ENCODE peak calls at places on chromosomes 16 and 17, in ten cellular contexts. S is B cell; N is stimulated activated CD4-positive, alpha-beta T cell treated with anti-CD3 and anti-CD28 coated beads, TNF-alpha, amount 100 ng/mL, for 1 hour; I is A172; V is BJ; B is T-helper 2 cell; G is fibroblast of pulmonary artery; P is adrenal gland; O is GM04503; M is tibial nerve. Y is an unnamed sample.

GRCh38 chr17:692116-692515 is 22.5 kb downstream of the VPS53 start:
- DNase-seq in S (no peak), N (no peak), I (peak; percentile 97), V (peak; percentile 96), B (no peak), G (peak; percentile 12), P (no peak), O (peak; percentile 82), M (no peak), Y (no peak)

GRCh38 chr16:88909431-88910210 is 43.2 kb upstream of the PABPN1L start:
- DNase-seq in S (no peak), N (no peak), I (no peak), V (no peak), B (no peak), G (no peak), P (no peak), O (no peak), M (no peak), Y (no peak)

GRCh38 chr17:82243648-82244412 is 15.0 kb downstream of the SLC16A3 start:
- DNase-seq in S (no peak), N (no peak), I (no peak), V (no peak), B (no peak), G (no peak), P (no peak), O (no peak), M (no peak), Y (no peak)

GRCh38 chr16:9469512-9469911 is 378.1 kb downstream of the HAPSTR1 start:
- DNase-seq in S (no peak), N (no peak), I (no peak), V (no peak), B (no peak), G (no peak), P (no peak), O (no peak), M (no peak), Y (no peak)

GRCh38 chr17:82167028-82167427 is 45.6 kb downstream of the CCDC57 start:
- DNase-seq in S (no peak), N (no peak), I (no peak), V (no peak), B (no peak), G (no peak), P (no peak), O (no peak), M (no peak), Y (no peak)

GRCh38 chr16:65224471-65224870 is 102.6 kb upstream of the CDH11 start:
- DNase-seq in S (no peak), N (no peak), I (no peak), V (no peak), B (no peak), G (no peak), P (no peak), O (no peak), M (no peak), Y (no peak)

GRCh38 chr16:56267888-56268287 is 76.6 kb downstream of the GNAO1 start:
- DNase-seq in S (no peak), N (no peak), I (no peak), V (no peak), B (no peak), G (no peak), P (no peak), O (no peak), M (no peak), Y (no peak)

GRCh38 chr16:67542464-67542863 is 13.8 kb downstream of the RIPOR1 start:
- DNase-seq in S (peak; percentile 85), N (peak; percentile 39), I (peak; percentile 64), V (no peak), B (peak; percentile 95), G (peak; percentile 79), P (peak; percentile 55), O (no peak), M (no peak), Y (peak; percentile 87)

GRCh38 chr16:20678242-20678641 is 19.2 kb downstream of the ACSM1 start:
- DNase-seq in S (no peak), N (no peak), I (no peak), V (no peak), B (no peak), G (no peak), P (no peak), O (no peak), M (no peak), Y (no peak)

GRCh38 chr17:46758614-46759013 is 59.9 kb downstream of the WNT3 start:
- DNase-seq in S (no peak), N (no peak), I (no peak), V (no peak), B (no peak), G (no peak), P (no peak), O (no peak), M (no peak), Y (no peak)

GRCh38 chr17:30449480-30449879 is 27.7 kb upstream of the GOSR1 start:
- DNase-seq in S (no peak), N (no peak), I (no peak), V (no peak), B (no peak), G (peak; percentile 62), P (peak; percentile 24), O (peak; percentile 15), M (no peak), Y (no peak)

GRCh38 chr16:20937736-20938135 is 37.2 kb downstream of the LYRM1 start:
- DNase-seq in S (no peak), N (no peak), I (no peak), V (no peak), B (no peak), G (no peak), P (no peak), O (no peak), M (no peak), Y (no peak)

GRCh38 chr16:86071611-86072240 is 172.8 kb downstream of the IRF8 start:
- DNase-seq in S (no peak), N (no peak), I (no peak), V (no peak), B (no peak), G (no peak), P (no peak), O (no peak), M (no peak), Y (no peak)

GRCh38 chr17:39653662-39654331 is 11.4 kb upstream of the TCAP start:
- DNase-seq in S (peak; percentile 89), N (peak; percentile 49), I (peak; percentile 38), V (no peak), B (peak; percentile 67), G (peak; percentile 48), P (peak; percentile 67), O (no peak), M (peak; percentile 59), Y (peak; percentile 94)

GRCh38 chr16:89316701-89317100 is 99.2 kb downstream of the ZNF778 start:
- DNase-seq in S (no peak), N (no peak), I (peak; percentile 40), V (no peak), B (no peak), G (no peak), P (no peak), O (no peak), M (no peak), Y (no peak)

GRCh38 chr16:47664653-47665325 is 203.7 kb downstream of the PHKB start:
- DNase-seq in S (no peak), N (no peak), I (no peak), V (peak; percentile 2), B (no peak), G (no peak), P (no peak), O (no peak), M (no peak), Y (no peak)

GRCh38 chr17:37406635-37407455 is at the start of the genes ACACA and TADA2A:
- DNase-seq in S (peak; percentile 96), N (peak; percentile 46), I (peak; percentile 73), V (no peak), B (peak; percentile 89), G (peak; percentile 80), P (peak; percentile 78), O (no peak), M (peak; percentile 44), Y (peak; percentile 95)

GRCh38 chr16:84988328-84989080 is 22.8 kb downstream of the ZDHHC7 start:
- DNase-seq in S (no peak), N (no peak), I (no peak), V (no peak), B (no peak), G (no peak), P (no peak), O (no peak), M (no peak), Y (no peak)

GRCh38 chr16:71421911-71422310 is 19.9 kb downstream of the TLE7 start:
- DNase-seq in S (no peak), N (no peak), I (peak; percentile 40), V (no peak), B (peak; percentile 47), G (no peak), P (no peak), O (no peak), M (no peak), Y (peak; percentile 55)

GRCh38 chr17:7538891-7539290 is 10.0 kb upstream of the TNFSF12 start:
- DNase-seq in S (no peak), N (no peak), I (no peak), V (no peak), B (no peak), G (no peak), P (no peak), O (no peak), M (no peak), Y (no peak)

GRCh38 chr16:83990492-83990891 is 22.4 kb downstream of the NECAB2 start:
- DNase-seq in S (no peak), N (no peak), I (no peak), V (no peak), B (no peak), G (no peak), P (no peak), O (no peak), M (no peak), Y (no peak)

GRCh38 chr17:35135322-35135721 is 6.8 kb downstream of the NLE1 start:
- DNase-seq in S (no peak), N (no peak), I (no peak), V (no peak), B (no peak), G (no peak), P (no peak), O (no peak), M (no peak), Y (no peak)

GRCh38 chr17:21176996-21177395 is 37.0 kb downstream of the TMEM11 start:
- DNase-seq in S (peak; percentile 2), N (no peak), I (no peak), V (no peak), B (no peak), G (no peak), P (no peak), O (no peak), M (no peak), Y (peak; percentile 11)

GRCh38 chr17:48244121-48244711 is 136.7 kb downstream of the SNX11 start:
- DNase-seq in S (peak; percentile 4), N (no peak), I (peak; percentile 62), V (peak; percentile 20), B (peak; percentile 42), G (peak; percentile 77), P (no peak), O (peak; percentile 36), M (no peak), Y (no peak)

GRCh38 chr17:17812211-17813054 is 24.4 kb downstream of the SREBF1 start:
- DNase-seq in S (peak; percentile 98), N (peak; percentile 39), I (peak; percentile 39), V (no peak), B (peak; percentile 39), G (peak; percentile 68), P (peak; percentile 77), O (no peak), M (peak; percentile 69), Y (peak; percentile 92)

GRCh38 chr17:6474906-6475305 is 30.7 kb downstream of the PIMREG start:
- DNase-seq in S (no peak), N (no peak), I (no peak), V (no peak), B (no peak), G (no peak), P (no peak), O (no peak), M (no peak), Y (no peak)

GRCh38 chr17:41864498-41864836 is 756 bp downstream of the KLHL11 start:
- DNase-seq in S (peak; percentile 68), N (no peak), I (no peak), V (no peak), B (no peak), G (peak; percentile 7), P (no peak), O (no peak), M (no peak), Y (no peak)

GRCh38 chr17:49798182-49798581 is 9.7 kb downstream of the KAT7 start:
- DNase-seq in S (no peak), N (no peak), I (no peak), V (no peak), B (no peak), G (no peak), P (peak; percentile 69), O (no peak), M (no peak), Y (no peak)

Y was measured in GM13976.